ENCODE peak calls at places on chromosomes 1 and 21, in six cellular contexts. One of them, this sample, is unnamed.

GRCh38 chr1:24157921-24158481 is 15.1 kb upstream of the IL22RA1 start:
- DNase-seq in prostate gland: no peak
- DNase-seq in kidney: peak; percentile 44
- DNase-seq in foreskin fibroblast: peak; percentile 18
- DNase-seq in RWPE1: no peak
- DNase-seq in HFFc6: peak; percentile 10
- DNase-seq in this sample: no peak

GRCh38 chr1:77385551-77385950 is 103.7 kb downstream of the AK5 start:
- DNase-seq in prostate gland: no peak
- DNase-seq in kidney: no peak
- DNase-seq in foreskin fibroblast: peak; percentile 37
- DNase-seq in RWPE1: no peak
- DNase-seq in HFFc6: no peak
- DNase-seq in this sample: no peak

GRCh38 chr1:74847720-74848119 is 114.8 kb downstream of the TYW3 start:
- DNase-seq in prostate gland: no peak
- DNase-seq in kidney: no peak
- DNase-seq in foreskin fibroblast: peak; percentile 12
- DNase-seq in RWPE1: no peak
- DNase-seq in HFFc6: no peak
- DNase-seq in this sample: no peak

GRCh38 chr1:182060877-182061276 is 635 bp downstream of the ZNF648 start:
- DNase-seq in prostate gland: no peak
- DNase-seq in kidney: no peak
- DNase-seq in foreskin fibroblast: no peak
- DNase-seq in RWPE1: no peak
- DNase-seq in HFFc6: no peak
- DNase-seq in this sample: no peak

GRCh38 chr21:41280115-41280919 is 36.3 kb upstream of the FAM3B start:
- DNase-seq in prostate gland: no peak
- DNase-seq in kidney: no peak
- DNase-seq in foreskin fibroblast: peak; percentile 54
- DNase-seq in RWPE1: no peak
- DNase-seq in HFFc6: no peak
- DNase-seq in this sample: no peak

GRCh38 chr1:5885471-5886139 is 106.6 kb downstream of the NPHP4 start:
- DNase-seq in prostate gland: no peak
- DNase-seq in kidney: peak; percentile 65
- DNase-seq in foreskin fibroblast: no peak
- DNase-seq in RWPE1: no peak
- DNase-seq in HFFc6: no peak
- DNase-seq in this sample: no peak

GRCh38 chr1:53475661-53476060 is 16.5 kb downstream of the DMRTB1 start:
- DNase-seq in prostate gland: no peak
- DNase-seq in kidney: no peak
- DNase-seq in foreskin fibroblast: no peak
- DNase-seq in RWPE1: no peak
- DNase-seq in HFFc6: no peak
- DNase-seq in this sample: no peak

GRCh38 chr1:94983343-94983742 is 56.4 kb upstream of the CNN3 start:
- DNase-seq in prostate gland: no peak
- DNase-seq in kidney: no peak
- DNase-seq in foreskin fibroblast: peak; percentile 77
- DNase-seq in RWPE1: no peak
- DNase-seq in HFFc6: peak; percentile 84
- DNase-seq in this sample: no peak

GRCh38 chr1:150151291-150152181 is 1.8 kb downstream of the PLEKHO1 start:
- DNase-seq in prostate gland: no peak
- DNase-seq in kidney: peak; percentile 78
- DNase-seq in foreskin fibroblast: peak; percentile 47
- DNase-seq in RWPE1: no peak
- DNase-seq in HFFc6: no peak
- DNase-seq in this sample: peak; percentile 59

GRCh38 chr1:90400121-90400520 is 317.0 kb downstream of the BARHL2 start:
- DNase-seq in prostate gland: no peak
- DNase-seq in kidney: no peak
- DNase-seq in foreskin fibroblast: peak; percentile 7
- DNase-seq in RWPE1: peak; percentile 3
- DNase-seq in HFFc6: no peak
- DNase-seq in this sample: no peak

GRCh38 chr1:94819945-94820746 is at the start of gene SLC44A3:
- DNase-seq in prostate gland: peak; percentile 31
- DNase-seq in kidney: peak; percentile 86
- DNase-seq in foreskin fibroblast: peak; percentile 60
- DNase-seq in RWPE1: peak; percentile 32
- DNase-seq in HFFc6: no peak
- DNase-seq in this sample: peak; percentile 34

GRCh38 chr1:178784131-178784536 is 59.1 kb downstream of the RALGPS2 start:
- DNase-seq in prostate gland: no peak
- DNase-seq in kidney: no peak
- DNase-seq in foreskin fibroblast: no peak
- DNase-seq in RWPE1: no peak
- DNase-seq in HFFc6: no peak
- DNase-seq in this sample: no peak

GRCh38 chr1:19345391-19345790 is 33.3 kb downstream of the SLC66A1 start:
- DNase-seq in prostate gland: no peak
- DNase-seq in kidney: no peak
- DNase-seq in foreskin fibroblast: no peak
- DNase-seq in RWPE1: no peak
- DNase-seq in HFFc6: no peak
- DNase-seq in this sample: no peak

GRCh38 chr1:225482489-225482950 is 54.7 kb upstream of the LBR start:
- DNase-seq in prostate gland: no peak
- DNase-seq in kidney: no peak
- DNase-seq in foreskin fibroblast: peak; percentile 50
- DNase-seq in RWPE1: no peak
- DNase-seq in HFFc6: peak; percentile 31
- DNase-seq in this sample: no peak

GRCh38 chr1:191578281-191578680 is 580.0 kb upstream of the RGS18 start:
- DNase-seq in prostate gland: no peak
- DNase-seq in kidney: no peak
- DNase-seq in foreskin fibroblast: no peak
- DNase-seq in RWPE1: no peak
- DNase-seq in HFFc6: no peak
- DNase-seq in this sample: no peak

GRCh38 chr1:171222961-171223360 is 25.3 kb upstream of the FMO1 start:
- DNase-seq in prostate gland: no peak
- DNase-seq in kidney: no peak
- DNase-seq in foreskin fibroblast: peak; percentile 54
- DNase-seq in RWPE1: no peak
- DNase-seq in HFFc6: no peak
- DNase-seq in this sample: no peak

GRCh38 chr21:35528109-35529042 is 479.3 kb upstream of the RUNX1 start:
- DNase-seq in prostate gland: no peak
- DNase-seq in kidney: peak; percentile 76
- DNase-seq in foreskin fibroblast: no peak
- DNase-seq in RWPE1: no peak
- DNase-seq in HFFc6: no peak
- DNase-seq in this sample: peak; percentile 46

GRCh38 chr1:39980555-39981313 is 25.8 kb downstream of the MFSD2A start:
- DNase-seq in prostate gland: no peak
- DNase-seq in kidney: peak; percentile 43
- DNase-seq in foreskin fibroblast: no peak
- DNase-seq in RWPE1: no peak
- DNase-seq in HFFc6: no peak
- DNase-seq in this sample: no peak

GRCh38 chr21:20997308-20997632 is 939 bp upstream of the NCAM2 start:
- DNase-seq in prostate gland: no peak
- DNase-seq in kidney: peak; percentile 63
- DNase-seq in foreskin fibroblast: no peak
- DNase-seq in RWPE1: no peak
- DNase-seq in HFFc6: no peak
- DNase-seq in this sample: no peak

GRCh38 chr1:218679391-218679790 is 334.3 kb downstream of the TGFB2 start:
- DNase-seq in prostate gland: no peak
- DNase-seq in kidney: no peak
- DNase-seq in foreskin fibroblast: peak; percentile 29
- DNase-seq in RWPE1: no peak
- DNase-seq in HFFc6: no peak
- DNase-seq in this sample: no peak

GRCh38 chr1:218686258-218686657 is 341.1 kb downstream of the TGFB2 start:
- DNase-seq in prostate gland: no peak
- DNase-seq in kidney: no peak
- DNase-seq in foreskin fibroblast: peak; percentile 81
- DNase-seq in RWPE1: no peak
- DNase-seq in HFFc6: peak; percentile 70
- DNase-seq in this sample: no peak

GRCh38 chr1:218679988-218680743 is 335.0 kb downstream of the TGFB2 start:
- DNase-seq in prostate gland: no peak
- DNase-seq in kidney: no peak
- DNase-seq in foreskin fibroblast: peak; percentile 47
- DNase-seq in RWPE1: no peak
- DNase-seq in HFFc6: no peak
- DNase-seq in this sample: no peak

DNA sequence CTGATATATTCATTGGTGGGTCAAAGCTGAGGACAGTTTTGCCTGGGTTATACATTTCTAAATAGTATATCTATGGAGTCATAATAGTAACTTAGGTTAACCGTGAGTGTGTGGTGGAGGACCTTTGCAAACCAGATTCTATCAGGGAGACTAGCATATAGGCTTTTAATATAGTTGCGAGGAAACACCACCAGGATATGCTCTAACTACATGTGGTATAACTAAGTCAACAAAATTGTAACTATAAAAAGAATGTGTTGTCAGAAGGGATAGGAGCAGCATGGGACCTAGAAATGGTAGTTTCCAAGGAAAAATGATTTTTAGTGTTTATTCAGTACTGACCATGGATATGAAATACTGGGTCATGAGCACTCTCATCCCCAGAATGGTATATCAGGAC is 338.1 kb downstream of the TGFB2 start:
- DNase-seq in prostate gland: no peak
- DNase-seq in kidney: no peak
- DNase-seq in foreskin fibroblast: peak; percentile 33
- DNase-seq in RWPE1: no peak
- DNase-seq in HFFc6: peak; percentile 30
- DNase-seq in this sample: no peak
- TF ChIP-seq CTCF in prostate gland: no peak
- TF ChIP-seq CTCF in kidney: no peak
- TF ChIP-seq CTCF in foreskin fibroblast: peak; percentile 3
- TF ChIP-seq CTCF in RWPE1: no peak
- TF ChIP-seq CTCF in HFFc6: peak; percentile 44
- TF ChIP-seq CTCF in this sample: no peak

GRCh38 chr21:36929622-36930021 is 36.8 kb downstream of the HLCS start:
- DNase-seq in prostate gland: peak; percentile 54
- DNase-seq in kidney: peak; percentile 72
- DNase-seq in foreskin fibroblast: peak; percentile 49
- DNase-seq in RWPE1: peak; percentile 35
- DNase-seq in HFFc6: no peak
- DNase-seq in this sample: no peak
- TF ChIP-seq CTCF in prostate gland: no peak
- TF ChIP-seq CTCF in kidney: no peak
- TF ChIP-seq CTCF in foreskin fibroblast: peak; percentile 20
- TF ChIP-seq CTCF in RWPE1: peak; percentile 41
- TF ChIP-seq CTCF in HFFc6: peak; percentile 35
- TF ChIP-seq CTCF in this sample: no peak

GRCh38 chr1:162823771-162824525 is 33.4 kb downstream of the HSD17B7 start:
- DNase-seq in prostate gland: no peak
- DNase-seq in kidney: no peak
- DNase-seq in foreskin fibroblast: peak; percentile 35
- DNase-seq in RWPE1: no peak
- DNase-seq in HFFc6: peak; percentile 22
- DNase-seq in this sample: no peak

GRCh38 chr1:162823231-162823630 is 32.7 kb downstream of the HSD17B7 start:
- DNase-seq in prostate gland: no peak
- DNase-seq in kidney: no peak
- DNase-seq in foreskin fibroblast: no peak
- DNase-seq in RWPE1: no peak
- DNase-seq in HFFc6: no peak
- DNase-seq in this sample: no peak

DNA sequence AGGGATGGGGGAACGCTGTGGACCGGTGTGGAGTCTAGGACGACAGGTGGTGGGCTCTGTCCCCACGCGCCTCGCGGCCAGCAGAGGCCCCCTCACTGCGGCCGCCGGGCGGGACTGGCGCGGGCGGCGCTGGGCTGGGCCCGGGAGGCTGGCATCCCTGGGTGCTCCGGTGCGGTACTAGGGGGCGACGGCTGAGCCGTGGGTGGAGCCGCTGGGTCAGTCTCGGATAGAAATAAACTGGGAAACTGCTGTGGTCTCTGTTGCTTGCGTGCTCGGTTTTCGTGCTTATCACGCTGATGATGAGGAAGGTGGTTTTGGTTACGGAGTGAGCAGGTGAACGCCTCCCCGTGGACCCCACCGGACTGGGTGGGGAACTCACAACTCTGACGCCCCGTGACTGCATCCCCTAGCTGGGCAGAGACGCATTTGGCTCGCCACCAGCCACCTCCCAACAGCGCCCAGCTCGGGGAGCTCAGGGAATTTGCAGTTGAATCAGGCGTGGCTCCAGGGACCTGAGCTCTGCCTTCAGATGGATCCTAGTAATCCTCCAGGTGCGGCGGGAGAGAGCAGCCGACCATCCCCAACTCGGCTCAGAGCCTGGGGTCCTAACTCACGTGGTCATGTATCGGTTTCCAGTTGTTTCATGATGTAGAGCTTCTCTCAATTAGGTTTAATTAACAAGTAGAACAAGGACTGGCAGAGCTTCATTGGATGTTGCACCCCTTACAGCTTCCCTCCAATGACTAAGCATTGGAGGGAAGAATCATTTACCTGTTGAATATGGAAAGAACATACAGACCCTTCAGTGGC is 32.1 kb downstream of the HSD17B7 start:
- DNase-seq in prostate gland: peak; percentile 8
- DNase-seq in kidney: peak; percentile 54
- DNase-seq in foreskin fibroblast: peak; percentile 44
- DNase-seq in RWPE1: no peak
- DNase-seq in HFFc6: no peak
- DNase-seq in this sample: no peak
- TF ChIP-seq CTCF in prostate gland: no peak
- TF ChIP-seq CTCF in kidney: no peak
- TF ChIP-seq CTCF in foreskin fibroblast: no peak
- TF ChIP-seq CTCF in RWPE1: no peak
- TF ChIP-seq CTCF in HFFc6: no peak
- TF ChIP-seq CTCF in this sample: no peak

DNA sequence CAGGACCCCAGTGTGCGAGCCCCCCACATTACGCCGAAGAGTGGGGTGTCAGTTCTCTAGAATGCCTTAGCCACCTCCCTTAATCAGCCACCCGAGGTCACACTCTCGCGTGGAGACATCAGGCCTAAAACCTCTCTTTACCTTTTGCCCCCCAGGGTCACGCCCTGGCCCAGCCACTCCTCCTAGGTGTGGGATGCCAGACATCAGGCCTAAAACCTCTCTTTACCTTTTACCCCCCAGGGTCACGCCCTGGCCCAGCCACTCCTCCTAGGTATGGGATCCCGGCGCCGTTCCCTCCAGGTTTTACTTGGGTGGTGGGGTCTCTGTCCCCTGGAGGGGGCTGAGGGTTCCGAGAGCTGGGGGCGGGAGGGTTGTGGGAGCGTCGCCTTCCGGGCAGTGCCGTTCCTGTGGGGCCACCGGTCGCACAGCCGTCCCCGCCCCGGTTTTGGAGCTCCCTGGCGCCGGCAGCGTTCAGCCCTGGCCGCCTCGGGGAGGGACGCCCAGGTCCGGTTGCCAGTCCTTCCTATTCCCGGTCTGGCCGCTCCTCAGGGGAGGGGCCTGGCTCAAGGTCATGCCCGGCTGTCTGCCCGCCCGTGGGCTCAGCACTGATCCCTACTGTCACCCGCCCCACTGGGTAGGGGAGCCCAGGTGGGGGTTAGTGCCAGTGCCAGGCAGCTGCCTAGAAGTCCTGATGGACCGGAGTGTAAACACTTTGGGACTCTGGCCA is 882 bp downstream of the VPS13D start:
- DNase-seq in prostate gland: peak; percentile 36
- DNase-seq in kidney: peak; percentile 84
- DNase-seq in foreskin fibroblast: peak; percentile 64
- DNase-seq in RWPE1: no peak
- DNase-seq in HFFc6: no peak
- DNase-seq in this sample: peak; percentile 57
- TF ChIP-seq CTCF in prostate gland: no peak
- TF ChIP-seq CTCF in kidney: no peak
- TF ChIP-seq CTCF in foreskin fibroblast: no peak
- TF ChIP-seq CTCF in RWPE1: no peak
- TF ChIP-seq CTCF in HFFc6: no peak
- TF ChIP-seq CTCF in this sample: no peak